ENCODE peak calls at places on chromosomes 4 and X, in four cellular contexts. One of them, this sample, is unnamed.

GRCh38 chr4:108135549-108136209 is 33.1 kb downstream of the LEF1 start:
- DNase-seq in CD8-positive, alpha-beta T cell: no peak
- DNase-seq in lung: no peak
- DNase-seq in uterus: no peak
- DNase-seq in this sample: no peak

GRCh38 chr4:116122131-116122530 is 963.2 kb downstream of the TRAM1L1 start:
- DNase-seq in CD8-positive, alpha-beta T cell: no peak
- DNase-seq in lung: no peak
- DNase-seq in uterus: no peak
- DNase-seq in this sample: no peak

GRCh38 chr4:145774473-145774872 is 94.5 kb downstream of the C4orf51 start:
- DNase-seq in CD8-positive, alpha-beta T cell: no peak
- DNase-seq in lung: no peak
- DNase-seq in uterus: no peak
- DNase-seq in this sample: no peak

GRCh38 chr4:77052352-77052751 is 23.4 kb downstream of the CCNI start:
- DNase-seq in CD8-positive, alpha-beta T cell: peak
- DNase-seq in lung: peak
- DNase-seq in uterus: peak
- DNase-seq in this sample: no peak

GRCh38 chr4:107125496-107125895 is 89.4 kb upstream of the DKK2 start:
- DNase-seq in CD8-positive, alpha-beta T cell: no peak
- DNase-seq in lung: no peak
- DNase-seq in uterus: no peak
- DNase-seq in this sample: no peak

GRCh38 chr4:153651961-153652784 is 31.9 kb upstream of the TLR2 start:
- DNase-seq in CD8-positive, alpha-beta T cell: no peak
- DNase-seq in lung: no peak
- DNase-seq in uterus: no peak
- DNase-seq in this sample: no peak

GRCh38 chr4:168580228-168580627 is 83.4 kb downstream of the PALLD start:
- DNase-seq in CD8-positive, alpha-beta T cell: no peak
- DNase-seq in lung: no peak
- DNase-seq in uterus: no peak
- DNase-seq in this sample: no peak

GRCh38 chr4:1192493-1193205 is 20.3 kb upstream of the SPON2 start:
- DNase-seq in CD8-positive, alpha-beta T cell: no peak
- DNase-seq in lung: no peak
- DNase-seq in uterus: peak
- DNase-seq in this sample: peak

GRCh38 chr4:56783986-56784385 is 37.5 kb downstream of the SPINK2 start:
- DNase-seq in CD8-positive, alpha-beta T cell: no peak
- DNase-seq in lung: no peak
- DNase-seq in uterus: no peak
- DNase-seq in this sample: no peak

GRCh38 chrX:13396887-13397286 is 77.0 kb upstream of the ATXN3L start:
- DNase-seq in CD8-positive, alpha-beta T cell: no peak
- DNase-seq in lung: no peak
- DNase-seq in uterus: no peak
- DNase-seq in this sample: no peak

GRCh38 chrX:143648705-143649104 is 12.8 kb upstream of the SLITRK4 start:
- DNase-seq in CD8-positive, alpha-beta T cell: no peak
- DNase-seq in lung: no peak
- DNase-seq in uterus: no peak
- DNase-seq in this sample: no peak

GRCh38 chr4:174214102-174214878 is 69.2 kb downstream of the FBXO8 start:
- DNase-seq in CD8-positive, alpha-beta T cell: no peak
- DNase-seq in lung: no peak
- DNase-seq in uterus: no peak
- DNase-seq in this sample: no peak

GRCh38 chrX:51332188-51332942 is at the start of gene NUDT10:
- DNase-seq in CD8-positive, alpha-beta T cell: no peak
- DNase-seq in lung: no peak
- DNase-seq in uterus: peak
- DNase-seq in this sample: peak

GRCh38 chr4:88159137-88159725 is 792 bp upstream of the ABCG2 start:
- DNase-seq in CD8-positive, alpha-beta T cell: no peak
- DNase-seq in lung: no peak
- DNase-seq in uterus: no peak
- DNase-seq in this sample: no peak

GRCh38 chr4:9926591-9926990 is 94.7 kb downstream of the SLC2A9 start:
- DNase-seq in CD8-positive, alpha-beta T cell: no peak
- DNase-seq in lung: no peak
- DNase-seq in uterus: no peak
- DNase-seq in this sample: no peak

GRCh38 chrX:104126856-104127255 is 14.5 kb downstream of the ZCCHC18 start:
- DNase-seq in CD8-positive, alpha-beta T cell: no peak
- DNase-seq in lung: no peak
- DNase-seq in uterus: no peak
- DNase-seq in this sample: no peak

GRCh38 chr4:54098375-54098774 is 1.6 kb upstream of the GSX2 start:
- DNase-seq in CD8-positive, alpha-beta T cell: no peak
- DNase-seq in lung: no peak
- DNase-seq in uterus: no peak
- DNase-seq in this sample: no peak

GRCh38 chrX:4671344-4671743 is 957.9 kb upstream of the PRKX start:
- DNase-seq in CD8-positive, alpha-beta T cell: no peak
- DNase-seq in lung: no peak
- DNase-seq in uterus: no peak
- DNase-seq in this sample: no peak

GRCh38 chrX:129540725-129541184 is 696 bp downstream of the OCRL start:
- DNase-seq in CD8-positive, alpha-beta T cell: no peak
- DNase-seq in lung: no peak
- DNase-seq in uterus: peak
- DNase-seq in this sample: no peak

GRCh38 chr4:106305435-106306055 is 10.5 kb downstream of the TBCK start:
- DNase-seq in CD8-positive, alpha-beta T cell: no peak
- DNase-seq in lung: no peak
- DNase-seq in uterus: no peak
- DNase-seq in this sample: no peak

GRCh38 chr4:121150003-121150402 is 14.1 kb downstream of the TNIP3 start:
- DNase-seq in CD8-positive, alpha-beta T cell: no peak
- DNase-seq in lung: no peak
- DNase-seq in uterus: no peak
- DNase-seq in this sample: no peak

GRCh38 chrX:41350150-41350975 is 16.4 kb downstream of the DDX3X start:
- DNase-seq in CD8-positive, alpha-beta T cell: no peak
- DNase-seq in lung: no peak
- DNase-seq in uterus: no peak
- DNase-seq in this sample: no peak

GRCh38 chr4:102825261-102826071 is 1.9 kb downstream of the UBE2D3 start:
- DNase-seq in CD8-positive, alpha-beta T cell: no peak
- DNase-seq in lung: peak
- DNase-seq in uterus: peak
- DNase-seq in this sample: no peak

GRCh38 chr4:74123065-74123728 is 24.2 kb upstream of the CXCL2 start:
- DNase-seq in CD8-positive, alpha-beta T cell: no peak
- DNase-seq in lung: peak
- DNase-seq in uterus: no peak
- DNase-seq in this sample: no peak

GRCh38 chr4:172619798-172620197 is 548.8 kb upstream of the GALNT7 start:
- DNase-seq in CD8-positive, alpha-beta T cell: no peak
- DNase-seq in lung: no peak
- DNase-seq in uterus: no peak
- DNase-seq in this sample: no peak

GRCh38 chrX:139759637-139760036 is 51.7 kb upstream of the MCF2 start:
- DNase-seq in CD8-positive, alpha-beta T cell: no peak
- DNase-seq in lung: no peak
- DNase-seq in uterus: no peak
- DNase-seq in this sample: no peak

GRCh38 chr4:140038031-140038533 is 115.9 kb downstream of the MAML3 start:
- DNase-seq in CD8-positive, alpha-beta T cell: no peak
- DNase-seq in lung: no peak
- DNase-seq in uterus: no peak
- DNase-seq in this sample: no peak

GRCh38 chr4:90126805-90127204 is 389 bp upstream of the CCSER1 start:
- DNase-seq in CD8-positive, alpha-beta T cell: no peak
- DNase-seq in lung: no peak
- DNase-seq in uterus: no peak
- DNase-seq in this sample: no peak
- H3K27ac ChIP-seq in CD8-positive, alpha-beta T cell: no peak
- H3K27ac ChIP-seq in lung: no peak
- H3K27ac ChIP-seq in uterus: peak
- H3K27ac ChIP-seq in this sample: no peak

DNA sequence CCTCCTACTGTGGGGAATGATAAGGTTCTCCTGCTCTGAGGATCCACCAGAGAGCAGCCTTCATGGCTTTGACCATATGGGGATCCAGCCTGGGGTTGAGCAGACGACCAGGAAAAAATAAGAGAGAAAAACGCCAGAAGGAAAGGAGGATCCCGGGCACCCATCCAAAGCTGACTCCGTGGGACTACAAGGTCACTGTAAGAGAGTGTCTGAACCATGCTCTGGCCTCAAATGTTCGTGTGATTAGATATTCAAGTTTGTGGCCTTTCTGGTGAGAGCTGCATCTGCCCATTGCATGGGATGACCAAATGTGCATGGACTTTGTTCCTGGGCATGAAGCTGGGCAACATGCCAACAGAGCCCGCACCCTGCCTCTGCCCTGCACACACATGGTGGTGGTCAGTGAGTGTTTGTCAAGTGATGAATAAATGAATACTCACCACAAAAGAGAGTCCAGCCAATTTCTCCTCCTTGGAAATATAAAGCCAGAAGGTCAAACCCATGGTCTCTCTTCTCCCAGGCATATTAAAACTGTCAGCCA is 346.0 kb upstream of the GATB start:
- DNase-seq in CD8-positive, alpha-beta T cell: no peak
- DNase-seq in lung: no peak
- DNase-seq in uterus: no peak
- DNase-seq in this sample: no peak
- H3K27ac ChIP-seq in CD8-positive, alpha-beta T cell: no peak
- H3K27ac ChIP-seq in lung: no peak
- H3K27ac ChIP-seq in uterus: no peak
- H3K27ac ChIP-seq in this sample: peak

DNA sequence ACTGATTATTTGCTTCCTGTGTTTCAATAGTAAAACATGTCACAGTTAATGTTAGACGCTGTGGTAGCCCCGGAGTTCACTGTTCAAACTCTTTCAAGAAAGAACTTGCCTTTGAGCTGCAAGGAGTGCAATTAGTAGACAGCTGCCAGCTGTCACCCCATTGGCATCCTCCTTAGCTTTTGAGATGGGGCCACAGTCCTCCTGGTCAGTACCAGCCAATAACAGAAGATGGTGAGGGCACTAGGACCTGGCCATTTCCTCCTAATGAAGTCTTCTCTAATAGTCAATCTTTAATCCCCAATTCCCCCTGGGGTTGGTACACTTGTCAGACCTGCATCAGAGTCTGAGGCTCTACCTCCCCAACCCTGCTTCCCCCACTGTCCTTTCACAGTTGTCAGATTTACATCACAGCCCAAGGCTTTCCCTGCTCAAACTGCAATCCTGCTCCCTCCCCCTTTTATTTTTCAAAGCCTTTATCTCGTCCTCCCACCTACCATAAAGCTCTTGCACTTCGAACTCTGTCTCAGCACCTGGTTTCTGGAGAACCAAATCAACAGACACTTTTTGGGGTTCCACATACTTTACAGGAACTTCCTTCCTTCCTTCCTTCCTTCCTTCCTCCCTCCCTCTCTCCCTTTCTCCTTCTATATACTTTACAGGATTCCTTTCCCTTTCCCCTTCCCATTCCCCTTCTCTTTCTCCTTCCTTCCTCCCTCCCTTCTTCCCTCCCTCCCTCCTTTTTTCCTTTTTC is 182.0 kb downstream of the RASL11B start:
- DNase-seq in CD8-positive, alpha-beta T cell: no peak
- DNase-seq in lung: no peak
- DNase-seq in uterus: no peak
- DNase-seq in this sample: no peak
- H3K27ac ChIP-seq in CD8-positive, alpha-beta T cell: no peak
- H3K27ac ChIP-seq in lung: no peak
- H3K27ac ChIP-seq in uterus: no peak
- H3K27ac ChIP-seq in this sample: no peak

GRCh38 chrX:31258163-31258562 is 186.3 kb upstream of the FTHL17 start:
- DNase-seq in CD8-positive, alpha-beta T cell: no peak
- DNase-seq in lung: no peak
- DNase-seq in uterus: no peak
- DNase-seq in this sample: no peak
- H3K27ac ChIP-seq in CD8-positive, alpha-beta T cell: no peak
- H3K27ac ChIP-seq in lung: no peak
- H3K27ac ChIP-seq in uterus: no peak
- H3K27ac ChIP-seq in this sample: no peak

DNA sequence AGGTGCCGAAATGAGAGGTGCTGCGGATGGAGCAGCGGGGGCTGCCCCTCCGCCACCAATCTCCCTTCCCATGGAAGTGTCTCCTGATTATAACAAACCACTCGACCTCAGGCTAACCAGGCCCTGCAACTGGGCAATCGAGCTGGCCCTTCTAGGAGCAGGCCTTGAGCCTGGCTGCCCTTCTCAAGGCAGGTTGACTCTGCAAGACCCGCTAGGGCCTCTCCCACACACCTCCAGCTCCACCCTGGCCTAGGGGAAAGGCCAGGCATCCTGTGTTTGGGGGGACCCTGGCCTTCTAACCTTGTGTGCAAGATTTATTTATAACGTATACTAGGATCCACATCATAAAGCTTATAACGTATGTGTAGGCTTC is 3.7 kb upstream of the BCOR start:
- DNase-seq in CD8-positive, alpha-beta T cell: no peak
- DNase-seq in lung: no peak
- DNase-seq in uterus: no peak
- DNase-seq in this sample: no peak
- H3K27ac ChIP-seq in CD8-positive, alpha-beta T cell: no peak
- H3K27ac ChIP-seq in lung: no peak
- H3K27ac ChIP-seq in uterus: peak
- H3K27ac ChIP-seq in this sample: no peak

GRCh38 chrX:20382082-20382481 is 115.4 kb upstream of the RPS6KA3 start:
- DNase-seq in CD8-positive, alpha-beta T cell: no peak
- DNase-seq in lung: no peak
- DNase-seq in uterus: no peak
- DNase-seq in this sample: no peak
- H3K27ac ChIP-seq in CD8-positive, alpha-beta T cell: no peak
- H3K27ac ChIP-seq in lung: no peak
- H3K27ac ChIP-seq in uterus: no peak
- H3K27ac ChIP-seq in this sample: no peak

GRCh38 chr4:122836941-122837340 is 10.3 kb downstream of the FGF2 start:
- DNase-seq in CD8-positive, alpha-beta T cell: no peak
- DNase-seq in lung: no peak
- DNase-seq in uterus: no peak
- DNase-seq in this sample: no peak
- H3K27ac ChIP-seq in CD8-positive, alpha-beta T cell: no peak
- H3K27ac ChIP-seq in lung: no peak
- H3K27ac ChIP-seq in uterus: no peak
- H3K27ac ChIP-seq in this sample: peak